ENCODE peak calls at places on chromosomes 12 and 14, in nine cellular contexts. E is SK-MEL-5; W is HTR-8/SVneo; F is psoas muscle; A is A549; I is naive thymus-derived CD8-positive, alpha-beta T cell; K is stimulated activated naive CD4-positive, alpha-beta T cell treated with Interleukin-2 at 50 U/mL for 16 hours; O is activated CD4-positive, alpha-beta T cell treated with anti-CD3 and anti-CD28 coated beads for 24 hours; H is fibroblast of the conjunctiva. L is an unnamed sample.

GRCh38 chr14:33569844-33570716 is 380.8 kb downstream of the EGLN3 start:
- DNase-seq in E (no peak), W (no peak), F (no peak), A (no peak), I (no peak), K (no peak), O (no peak), H (no peak), L (no peak)

GRCh38 chr14:48398675-48399282 is 723.4 kb upstream of the MDGA2 start:
- DNase-seq in E (peak), W (peak), F (no peak), A (peak), I (no peak), K (no peak), O (no peak), H (peak), L (no peak)

GRCh38 chr14:104291123-104292000 is 153.0 kb downstream of the KIF26A start:
- DNase-seq in E (no peak), W (no peak), F (peak), A (no peak), I (peak), K (no peak), O (no peak), H (no peak), L (no peak)

GRCh38 chr12:6567112-6567680 is 895 bp downstream of the NOP2 start:
- DNase-seq in E (peak), W (no peak), F (no peak), A (no peak), I (no peak), K (no peak), O (no peak), H (no peak), L (no peak)

GRCh38 chr14:68625366-68626090 is 167.3 kb downstream of the ZFP36L1 start:
- DNase-seq in E (no peak), W (no peak), F (no peak), A (no peak), I (no peak), K (no peak), O (no peak), H (no peak), L (no peak)

GRCh38 chr12:12327802-12328201 is 22.2 kb downstream of the MANSC1 start:
- DNase-seq in E (peak), W (peak), F (no peak), A (peak), I (no peak), K (no peak), O (no peak), H (peak), L (peak)

GRCh38 chr14:83147006-83147405 is 1613.4 kb upstream of the SEL1L start:
- DNase-seq in E (no peak), W (no peak), F (no peak), A (no peak), I (no peak), K (no peak), O (no peak), H (no peak), L (no peak)

GRCh38 chr12:66493841-66494240 is 185.0 kb downstream of the GRIP1 start:
- DNase-seq in E (no peak), W (no peak), F (no peak), A (no peak), I (no peak), K (no peak), O (no peak), H (no peak), L (no peak)

GRCh38 chr12:130526813-130527212 is 189.1 kb downstream of the PIWIL1 start:
- DNase-seq in E (no peak), W (no peak), F (peak), A (peak), I (no peak), K (no peak), O (no peak), H (no peak), L (no peak)

GRCh38 chr12:2233034-2233433 is 180.2 kb downstream of the CACNA1C start:
- DNase-seq in E (no peak), W (no peak), F (no peak), A (no peak), I (no peak), K (no peak), O (no peak), H (no peak), L (no peak)

GRCh38 chr14:93049867-93050331 is 65.8 kb downstream of the ITPK1 start:
- DNase-seq in E (no peak), W (no peak), F (no peak), A (no peak), I (no peak), K (no peak), O (no peak), H (no peak), L (peak)

GRCh38 chr12:94127239-94128131 is 20.9 kb upstream of the PLXNC1 start:
- DNase-seq in E (no peak), W (no peak), F (no peak), A (no peak), I (no peak), K (no peak), O (no peak), H (no peak), L (no peak)

GRCh38 chr14:60346706-60347105 is 97.7 kb downstream of the PPM1A start:
- DNase-seq in E (peak), W (no peak), F (no peak), A (no peak), I (no peak), K (no peak), O (no peak), H (no peak), L (no peak)

GRCh38 chr14:84885061-84885460 is 644.9 kb upstream of the FLRT2 start:
- DNase-seq in E (no peak), W (no peak), F (no peak), A (no peak), I (no peak), K (no peak), O (no peak), H (no peak), L (no peak)

GRCh38 chr12:571795-572531 is 91.3 kb downstream of the NINJ2 start:
- DNase-seq in E (no peak), W (no peak), F (peak), A (peak), I (peak), K (no peak), O (no peak), H (no peak), L (no peak)

GRCh38 chr12:96416033-96416790 is 16.0 kb upstream of the CDK17 start:
- DNase-seq in E (no peak), W (no peak), F (no peak), A (peak), I (no peak), K (no peak), O (no peak), H (peak), L (no peak)